ENCODE peak calls at places on chromosomes 6 and 20, in ten cellular contexts. R is SK-N-MC; M is DMS153; K is amniotic stem cell; N is stromal cell of bone marrow; H is heart left ventricle; G is EL; V is islet precursor cell; U is naive thymus-derived CD8-positive, alpha-beta T cell; X is WTC11. T is an unnamed sample.

GRCh38 chr6:109073344-109074235 is 21.1 kb downstream of the SESN1 start:
- DNase-seq in V (no peak), G (peak), H (peak), U (peak), M (peak), N (peak), R (peak), X (no peak), K (peak), T (no peak)

GRCh38 chr6:148538251-148539190 is 195.9 kb downstream of the SASH1 start:
- DNase-seq in H (no peak), N (peak), G (peak), K (no peak), X (no peak), R (no peak), M (peak), V (no peak), U (no peak), T (no peak)

GRCh38 chr20:51529758-51530157 is 12.8 kb downstream of the NFATC2 start:
- DNase-seq in G (peak), V (no peak), K (no peak), R (no peak), M (no peak), X (no peak), U (peak), N (no peak), H (no peak), T (no peak)

GRCh38 chr6:168052291-168052891 is 26.6 kb downstream of the FRMD1 start:
- DNase-seq in U (no peak), X (no peak), N (no peak), G (no peak), H (no peak), M (peak), V (no peak), K (no peak), R (no peak), T (no peak)

GRCh38 chr6:12314751-12315150 is 24.6 kb downstream of the EDN1 start:
- DNase-seq in K (no peak), N (no peak), H (no peak), X (no peak), U (no peak), V (no peak), G (no peak), M (no peak), R (no peak), T (no peak)

GRCh38 chr6:30767944-30768301 is 23.6 kb upstream of the IER3 start:
- DNase-seq in V (no peak), R (no peak), K (no peak), G (no peak), U (no peak), X (no peak), H (no peak), N (no peak), M (no peak), T (no peak)

GRCh38 chr6:111984081-111984480 is 69.8 kb upstream of the CCN6 start:
- DNase-seq in H (no peak), K (no peak), U (no peak), G (no peak), V (no peak), M (no peak), X (no peak), N (no peak), R (no peak), T (no peak)

GRCh38 chr6:156718647-156719394 is 58.4 kb upstream of the ARID1B start:
- DNase-seq in N (peak), K (peak), G (peak), V (peak), R (no peak), X (no peak), U (no peak), H (no peak), M (no peak), T (no peak)

GRCh38 chr6:81838724-81839425 is 86.4 kb upstream of the TENT5A start:
- DNase-seq in R (no peak), U (no peak), G (no peak), X (no peak), M (no peak), V (no peak), K (no peak), H (no peak), N (no peak), T (no peak)

GRCh38 chr6:17086469-17086868 is 15.4 kb upstream of the STMND1 start:
- DNase-seq in N (peak), K (peak), M (no peak), U (peak), R (peak), H (peak), G (peak), X (peak), V (peak), T (no peak)

GRCh38 chr6:41464481-41464880 is 81.7 kb upstream of the FOXP4 start:
- DNase-seq in N (no peak), H (no peak), K (no peak), V (no peak), U (no peak), M (no peak), R (no peak), G (peak), X (no peak), T (no peak)

GRCh38 chr6:119620846-119621570 is 271.4 kb upstream of the MAN1A1 start:
- DNase-seq in H (no peak), V (peak), U (no peak), X (no peak), R (no peak), N (peak), G (peak), M (no peak), K (peak), T (no peak)

GRCh38 chr6:151230277-151230577 is 9.5 kb upstream of the AKAP12 start:
- DNase-seq in H (no peak), M (no peak), R (no peak), K (no peak), X (no peak), U (no peak), G (no peak), N (no peak), V (no peak), T (no peak)

GRCh38 chr6:148343028-148343374 is 363 bp downstream of the SASH1 start:
- DNase-seq in U (no peak), V (no peak), R (no peak), N (no peak), X (peak), K (no peak), G (no peak), H (no peak), M (no peak), T (no peak)